ENCODE peak calls at places on chromosomes 3 and 15, in four cellular contexts. One of them, this sample, is unnamed.

GRCh38 chr3:42647821-42648459 is 5.6 kb upstream of the ZBTB47 start:
- DNase-seq in choroid plexus epithelial cell: peak; percentile 46
- DNase-seq in astrocyte of the cerebellum: no peak
- DNase-seq in B cell: no peak
- DNase-seq in this sample: no peak

GRCh38 chr3:129576514-129577345 is 29.7 kb downstream of the PLXND1 start:
- DNase-seq in choroid plexus epithelial cell: no peak
- DNase-seq in astrocyte of the cerebellum: no peak
- DNase-seq in B cell: peak; percentile 77
- DNase-seq in this sample: no peak

GRCh38 chr3:71225285-71225684 is 358.2 kb downstream of the FOXP1 start:
- DNase-seq in choroid plexus epithelial cell: no peak
- DNase-seq in astrocyte of the cerebellum: no peak
- DNase-seq in B cell: no peak
- DNase-seq in this sample: no peak

GRCh38 chr15:28985691-28986090 is 99.9 kb downstream of the APBA2 start:
- DNase-seq in choroid plexus epithelial cell: no peak
- DNase-seq in astrocyte of the cerebellum: no peak
- DNase-seq in B cell: no peak
- DNase-seq in this sample: no peak

GRCh38 chr3:150723946-150724345 is 20.2 kb upstream of the ERICH6 start:
- DNase-seq in choroid plexus epithelial cell: no peak
- DNase-seq in astrocyte of the cerebellum: no peak
- DNase-seq in B cell: no peak
- DNase-seq in this sample: no peak

GRCh38 chr3:36905545-36905944 is 39.3 kb downstream of the TRANK1 start:
- DNase-seq in choroid plexus epithelial cell: no peak
- DNase-seq in astrocyte of the cerebellum: no peak
- DNase-seq in B cell: no peak
- DNase-seq in this sample: no peak

GRCh38 chr15:70879386-70879785 is 12.8 kb downstream of the THAP10 start:
- DNase-seq in choroid plexus epithelial cell: peak; percentile 53
- DNase-seq in astrocyte of the cerebellum: no peak
- DNase-seq in B cell: no peak
- DNase-seq in this sample: no peak

GRCh38 chr3:113844622-113845222 is 6.1 kb downstream of the GRAMD1C start:
- DNase-seq in choroid plexus epithelial cell: peak; percentile 69
- DNase-seq in astrocyte of the cerebellum: no peak
- DNase-seq in B cell: peak; percentile 42
- DNase-seq in this sample: no peak

GRCh38 chr3:48848816-48849515 is 1.3 kb upstream of the PRKAR2A start:
- DNase-seq in choroid plexus epithelial cell: no peak
- DNase-seq in astrocyte of the cerebellum: no peak
- DNase-seq in B cell: no peak
- DNase-seq in this sample: no peak

GRCh38 chr3:127914584-127914983 is 448 bp upstream of the KBTBD12 start:
- DNase-seq in choroid plexus epithelial cell: no peak
- DNase-seq in astrocyte of the cerebellum: no peak
- DNase-seq in B cell: no peak
- DNase-seq in this sample: no peak

GRCh38 chr3:53145109-53146077 is 15.2 kb upstream of the RFT1 start:
- DNase-seq in choroid plexus epithelial cell: no peak
- DNase-seq in astrocyte of the cerebellum: no peak
- DNase-seq in B cell: no peak
- DNase-seq in this sample: no peak

GRCh38 chr3:118772036-118773030 is 262.3 kb downstream of the IGSF11 start:
- DNase-seq in choroid plexus epithelial cell: peak; percentile 0
- DNase-seq in astrocyte of the cerebellum: no peak
- DNase-seq in B cell: no peak
- DNase-seq in this sample: no peak

GRCh38 chr3:55585856-55586255 is 98.8 kb upstream of the WNT5A start:
- DNase-seq in choroid plexus epithelial cell: peak; percentile 7
- DNase-seq in astrocyte of the cerebellum: no peak
- DNase-seq in B cell: no peak
- DNase-seq in this sample: no peak

GRCh38 chr3:31721709-31722108 is 189.0 kb downstream of the STT3B start:
- DNase-seq in choroid plexus epithelial cell: no peak
- DNase-seq in astrocyte of the cerebellum: no peak
- DNase-seq in B cell: no peak
- DNase-seq in this sample: no peak

GRCh38 chr3:11536132-11536935 is 107.4 kb downstream of the VGLL4 start:
- DNase-seq in choroid plexus epithelial cell: no peak
- DNase-seq in astrocyte of the cerebellum: no peak
- DNase-seq in B cell: no peak
- DNase-seq in this sample: no peak

GRCh38 chr3:107452436-107452835 is 70.3 kb upstream of the BBX start:
- DNase-seq in choroid plexus epithelial cell: peak; percentile 55
- DNase-seq in astrocyte of the cerebellum: peak; percentile 38
- DNase-seq in B cell: no peak
- DNase-seq in this sample: no peak

GRCh38 chr15:66491846-66492245 is 5.7 kb downstream of the SNAPC5 start:
- DNase-seq in choroid plexus epithelial cell: no peak
- DNase-seq in astrocyte of the cerebellum: no peak
- DNase-seq in B cell: no peak
- DNase-seq in this sample: no peak

GRCh38 chr15:31448635-31448979 is 122.0 kb downstream of the KLF13 start:
- DNase-seq in choroid plexus epithelial cell: no peak
- DNase-seq in astrocyte of the cerebellum: no peak
- DNase-seq in B cell: no peak
- DNase-seq in this sample: no peak

GRCh38 chr15:100043069-100043641 is 298.6 kb downstream of the ADAMTS17 start:
- DNase-seq in choroid plexus epithelial cell: peak; percentile 80
- DNase-seq in astrocyte of the cerebellum: peak; percentile 62
- DNase-seq in B cell: no peak
- DNase-seq in this sample: no peak

GRCh38 chr3:42732829-42733459 is 30.3 kb upstream of the HHATL start:
- DNase-seq in choroid plexus epithelial cell: peak; percentile 24
- DNase-seq in astrocyte of the cerebellum: no peak
- DNase-seq in B cell: no peak
- DNase-seq in this sample: no peak

GRCh38 chr15:58840048-58840447 is 68.9 kb downstream of the MINDY2 start:
- DNase-seq in choroid plexus epithelial cell: peak; percentile 44
- DNase-seq in astrocyte of the cerebellum: no peak
- DNase-seq in B cell: no peak
- DNase-seq in this sample: peak; percentile 82

GRCh38 chr15:36323607-36324006 is 255.8 kb upstream of the CDIN1 start:
- DNase-seq in choroid plexus epithelial cell: no peak
- DNase-seq in astrocyte of the cerebellum: peak; percentile 53
- DNase-seq in B cell: no peak
- DNase-seq in this sample: peak; percentile 25

GRCh38 chr3:72892870-72893269 is 5.0 kb downstream of the GXYLT2 start:
- DNase-seq in choroid plexus epithelial cell: peak; percentile 30
- DNase-seq in astrocyte of the cerebellum: no peak
- DNase-seq in B cell: no peak
- DNase-seq in this sample: no peak

GRCh38 chr15:55196011-55196410 is 730 bp downstream of the RSL24D1 start:
- DNase-seq in choroid plexus epithelial cell: peak; percentile 14
- DNase-seq in astrocyte of the cerebellum: no peak
- DNase-seq in B cell: no peak
- DNase-seq in this sample: no peak

GRCh38 chr3:39090922-39091321 is 16.5 kb downstream of the GORASP1 start:
- DNase-seq in choroid plexus epithelial cell: peak; percentile 43
- DNase-seq in astrocyte of the cerebellum: peak; percentile 3
- DNase-seq in B cell: no peak
- DNase-seq in this sample: no peak

GRCh38 chr3:184230603-184231528 is 1.5 kb downstream of the VWA5B2 start:
- DNase-seq in choroid plexus epithelial cell: no peak
- DNase-seq in astrocyte of the cerebellum: no peak
- DNase-seq in B cell: peak; percentile 27
- DNase-seq in this sample: no peak

GRCh38 chr3:177441281-177441812 is 244.1 kb upstream of the TBL1XR1 start:
- DNase-seq in choroid plexus epithelial cell: no peak
- DNase-seq in astrocyte of the cerebellum: no peak
- DNase-seq in B cell: no peak
- DNase-seq in this sample: no peak

GRCh38 chr15:68833734-68834334 is 13.1 kb upstream of the ANP32A start:
- DNase-seq in choroid plexus epithelial cell: no peak
- DNase-seq in astrocyte of the cerebellum: no peak
- DNase-seq in B cell: no peak
- DNase-seq in this sample: no peak

GRCh38 chr3:179323197-179323901 is 518 bp downstream of the ZNF639 start:
- DNase-seq in choroid plexus epithelial cell: peak; percentile 75
- DNase-seq in astrocyte of the cerebellum: no peak
- DNase-seq in B cell: peak; percentile 78
- DNase-seq in this sample: no peak

GRCh38 chr15:57784081-57784488 is 77.6 kb downstream of the POLR2M start:
- DNase-seq in choroid plexus epithelial cell: peak; percentile 3
- DNase-seq in astrocyte of the cerebellum: no peak
- DNase-seq in B cell: no peak
- DNase-seq in this sample: peak; percentile 31

GRCh38 chr3:52044869-52045616 is 11.3 kb downstream of the DUSP7 start:
- DNase-seq in choroid plexus epithelial cell: no peak
- DNase-seq in astrocyte of the cerebellum: no peak
- DNase-seq in B cell: no peak
- DNase-seq in this sample: no peak

GRCh38 chr15:58442122-58442521 is 10.3 kb downstream of the LIPC start:
- DNase-seq in choroid plexus epithelial cell: no peak
- DNase-seq in astrocyte of the cerebellum: no peak
- DNase-seq in B cell: no peak
- DNase-seq in this sample: no peak

GRCh38 chr15:94258246-94258645 is 26.9 kb downstream of the MCTP2 start:
- DNase-seq in choroid plexus epithelial cell: no peak
- DNase-seq in astrocyte of the cerebellum: no peak
- DNase-seq in B cell: peak; percentile 75
- DNase-seq in this sample: no peak

GRCh38 chr15:42385980-42386695 is 26.8 kb downstream of the CAPN3 start:
- DNase-seq in choroid plexus epithelial cell: peak; percentile 17
- DNase-seq in astrocyte of the cerebellum: no peak
- DNase-seq in B cell: no peak
- DNase-seq in this sample: no peak

GRCh38 chr3:71461749-71462483 is 121.6 kb downstream of the FOXP1 start:
- DNase-seq in choroid plexus epithelial cell: peak; percentile 56
- DNase-seq in astrocyte of the cerebellum: peak; percentile 8
- DNase-seq in B cell: no peak
- DNase-seq in this sample: no peak

GRCh38 chr15:81485806-81486205 is 111.8 kb upstream of the TMC3 start:
- DNase-seq in choroid plexus epithelial cell: no peak
- DNase-seq in astrocyte of the cerebellum: no peak
- DNase-seq in B cell: no peak
- DNase-seq in this sample: no peak

DNA sequence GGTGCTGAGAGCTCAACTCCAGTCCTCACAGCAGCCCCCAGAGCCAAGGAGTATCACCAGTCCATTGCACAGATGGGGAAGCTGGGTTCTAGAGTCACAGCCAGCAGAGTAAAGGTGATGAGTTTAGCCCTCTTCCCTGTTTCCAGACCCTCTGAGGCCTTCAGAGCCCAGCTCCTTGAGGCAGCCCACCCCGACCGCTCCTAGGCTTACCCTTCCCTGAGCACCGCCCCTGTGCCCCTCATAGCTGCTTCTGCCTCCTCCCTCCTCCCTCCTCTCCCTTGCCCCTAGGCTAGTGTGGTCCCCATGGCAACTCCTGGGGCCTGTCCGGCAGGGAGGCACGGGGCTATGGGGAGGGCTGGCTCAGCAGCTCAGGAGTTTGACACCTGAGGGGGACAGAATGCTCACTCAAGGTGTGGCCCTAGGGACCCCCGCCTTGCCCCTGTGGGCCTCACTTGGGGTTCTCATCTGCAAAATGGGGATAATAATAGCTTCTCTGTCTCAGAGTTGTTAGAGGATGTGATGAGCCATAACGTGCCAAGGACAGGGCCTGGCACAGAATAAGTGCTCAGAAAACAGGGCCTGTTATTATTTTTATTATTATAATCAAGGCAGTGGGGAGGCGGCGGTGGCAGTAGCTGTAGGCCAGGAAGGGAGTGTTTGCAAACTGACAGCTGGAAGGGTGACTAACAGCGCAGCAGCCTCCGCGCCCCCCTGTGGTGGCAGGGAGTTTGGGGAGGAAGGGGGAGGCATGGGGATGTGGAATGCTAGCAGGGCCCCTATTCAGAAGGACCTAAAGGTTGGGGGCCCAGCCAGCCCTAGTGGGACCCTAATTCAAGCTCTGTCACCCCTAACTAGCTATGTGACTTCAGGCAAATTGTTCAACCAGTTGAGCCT is 11.5 kb downstream of the CSK start:
- DNase-seq in choroid plexus epithelial cell: peak; percentile 61
- DNase-seq in astrocyte of the cerebellum: no peak
- DNase-seq in B cell: peak; percentile 73
- DNase-seq in this sample: no peak
- TF ChIP-seq CTCF in choroid plexus epithelial cell: peak; percentile 45
- TF ChIP-seq CTCF in astrocyte of the cerebellum: no peak
- TF ChIP-seq CTCF in B cell: peak; percentile 61
- TF ChIP-seq CTCF in this sample: no peak

GRCh38 chr15:65028921-65029735 is at the start of gene MTFMT:
- DNase-seq in choroid plexus epithelial cell: peak; percentile 82
- DNase-seq in astrocyte of the cerebellum: peak; percentile 33
- DNase-seq in B cell: peak; percentile 93
- DNase-seq in this sample: no peak
- TF ChIP-seq CTCF in choroid plexus epithelial cell: peak; percentile 2
- TF ChIP-seq CTCF in astrocyte of the cerebellum: no peak
- TF ChIP-seq CTCF in B cell: no peak
- TF ChIP-seq CTCF in this sample: no peak

DNA sequence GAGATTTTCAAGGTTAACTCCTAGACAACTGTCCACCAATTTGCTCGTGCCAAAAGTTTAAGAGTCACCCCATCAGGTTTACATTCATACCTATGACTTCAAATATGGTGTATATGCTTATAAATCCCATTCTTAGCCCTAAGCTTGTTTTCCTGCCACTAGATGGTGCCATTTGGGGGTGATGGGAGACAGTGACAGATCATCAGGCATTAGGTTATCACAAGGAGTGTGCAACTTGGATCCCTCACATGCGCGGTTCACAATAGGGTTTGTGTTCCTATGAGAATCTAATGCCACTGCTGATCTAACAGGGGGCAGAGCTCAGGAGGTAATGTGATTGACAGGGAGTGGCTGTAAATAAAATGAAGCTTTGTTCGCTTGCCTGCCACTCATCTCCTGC is 182.7 kb downstream of the CNTN6 start:
- DNase-seq in choroid plexus epithelial cell: peak; percentile 4
- DNase-seq in astrocyte of the cerebellum: no peak
- DNase-seq in B cell: peak; percentile 8
- DNase-seq in this sample: no peak
- TF ChIP-seq CTCF in choroid plexus epithelial cell: peak; percentile 35
- TF ChIP-seq CTCF in astrocyte of the cerebellum: peak; percentile 15
- TF ChIP-seq CTCF in B cell: peak; percentile 37
- TF ChIP-seq CTCF in this sample: no peak

DNA sequence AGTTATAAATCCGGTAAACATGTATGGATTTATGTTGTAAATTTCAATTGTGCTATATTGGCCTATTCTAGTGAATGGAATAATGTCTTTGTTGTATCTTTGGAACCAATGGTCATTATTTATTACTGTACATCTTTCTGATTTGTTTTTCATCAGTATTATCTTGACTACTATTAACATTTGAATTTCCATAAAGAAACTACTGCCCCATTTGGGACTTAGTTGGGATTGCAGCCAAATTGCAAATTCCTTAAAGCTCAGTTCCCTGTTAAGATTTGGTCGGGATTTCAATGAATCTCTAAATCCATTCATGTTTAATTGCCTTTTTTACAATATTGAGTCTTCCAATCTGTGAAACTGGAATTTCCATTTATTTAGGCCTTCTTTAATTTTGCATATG is 822.4 kb upstream of the CADM2 start:
- DNase-seq in choroid plexus epithelial cell: peak; percentile 1
- DNase-seq in astrocyte of the cerebellum: no peak
- DNase-seq in B cell: no peak
- DNase-seq in this sample: no peak
- TF ChIP-seq CTCF in choroid plexus epithelial cell: no peak
- TF ChIP-seq CTCF in astrocyte of the cerebellum: no peak
- TF ChIP-seq CTCF in B cell: no peak
- TF ChIP-seq CTCF in this sample: no peak

GRCh38 chr3:102471001-102471400 is 36.2 kb downstream of the ZPLD1 start:
- DNase-seq in choroid plexus epithelial cell: no peak
- DNase-seq in astrocyte of the cerebellum: no peak
- DNase-seq in B cell: no peak
- DNase-seq in this sample: no peak
- TF ChIP-seq CTCF in choroid plexus epithelial cell: peak; percentile 18
- TF ChIP-seq CTCF in astrocyte of the cerebellum: no peak
- TF ChIP-seq CTCF in B cell: no peak
- TF ChIP-seq CTCF in this sample: no peak